ENCODE peak calls at places on chromosomes 3 and 15, in five cellular contexts. D, R, T, N and V are unnamed samples. For H3K9me3 and H3K4me1, the result is how much of the 10 kb centered on the place peaks cover.

GRCh38 chr3:161028485-161029018 is 76.6 kb downstream of the B3GALNT1 start:
- DNase-seq in D (no peak), R (no peak), T (no peak), N (no peak), V (no peak)

GRCh38 chr3:54125317-54125716 is 3.0 kb downstream of the CACNA2D3 start:
- DNase-seq in D (no peak), R (no peak), T (no peak), N (no peak), V (no peak)

GRCh38 chr15:56653787-56654186 is 79.5 kb downstream of the ZNF280D start:
- DNase-seq in D (no peak), R (no peak), T (no peak), N (no peak), V (no peak)

GRCh38 chr3:149576071-149576564 is 81.7 kb downstream of the WWTR1 start:
- DNase-seq in D (peak), R (peak), T (no peak), N (peak), V (no peak)

GRCh38 chr15:96870510-96871039 is 540.1 kb downstream of the NR2F2 start:
- DNase-seq in D (no peak), R (no peak), T (no peak), N (no peak), V (no peak)

GRCh38 chr3:102748646-102749045 is 313.8 kb downstream of the ZPLD1 start:
- DNase-seq in D (no peak), R (no peak), T (no peak), N (no peak), V (no peak)

GRCh38 chr3:15314276-15314675 is 18.1 kb downstream of the SH3BP5 start:
- DNase-seq in D (no peak), R (no peak), T (no peak), N (no peak), V (no peak)

GRCh38 chr15:80609512-80609946 is 85.6 kb upstream of the ABHD17C start:
- DNase-seq in D (no peak), R (peak), T (no peak), N (no peak), V (no peak)

GRCh38 chr15:59232476-59232875 is 25.8 kb downstream of the LDHAL6B start:
- DNase-seq in D (no peak), R (peak), T (no peak), N (peak), V (no peak)

GRCh38 chr3:98777801-98778220 is 14.7 kb downstream of the ST3GAL6 start:
- DNase-seq in D (no peak), R (peak), T (no peak), N (peak), V (no peak)

GRCh38 chr3:51353566-51354140 is 31.4 kb upstream of the MANF start:
- DNase-seq in D (no peak), R (peak), T (no peak), N (peak), V (no peak)

GRCh38 chr15:82649226-82649999 is 2.2 kb upstream of the CPEB1 start:
- DNase-seq in D (no peak), R (no peak), T (no peak), N (no peak), V (no peak)

GRCh38 chr3:66475386-66476020 is 25.3 kb downstream of the LRIG1 start:
- DNase-seq in D (no peak), R (no peak), T (no peak), N (no peak), V (no peak)

GRCh38 chr3:193053031-193053430 is 135.4 kb upstream of the MB21D2 start:
- DNase-seq in D (no peak), R (no peak), T (no peak), N (no peak), V (no peak)

GRCh38 chr3:73419179-73419803 is 205.4 kb downstream of the PDZRN3 start:
- DNase-seq in D (no peak), R (peak), T (no peak), N (peak), V (no peak)

GRCh38 chr3:73143821-73144237 is 82.4 kb downstream of the EBLN2 start:
- DNase-seq in D (no peak), R (no peak), T (no peak), N (no peak), V (no peak)

GRCh38 chr3:67558429-67558828 is 96.0 kb downstream of the SUCLG2 start:
- DNase-seq in D (no peak), R (peak), T (no peak), N (peak), V (no peak)

GRCh38 chr3:183197734-183198133 is 35.2 kb upstream of the LAMP3 start:
- DNase-seq in D (no peak), R (no peak), T (no peak), N (no peak), V (no peak)

GRCh38 chr3:125061170-125061569 is 5.4 kb upstream of the HEG1 start:
- DNase-seq in D (no peak), R (peak), T (no peak), N (peak), V (no peak)

GRCh38 chr3:90040554-90040953 is 933.1 kb downstream of the EPHA3 start:
- DNase-seq in D (no peak), R (no peak), T (no peak), N (no peak), V (no peak)

GRCh38 chr3:31275038-31275562 is 257.6 kb upstream of the STT3B start:
- DNase-seq in D (peak), R (peak), T (no peak), N (peak), V (no peak)

GRCh38 chr15:25245801-25246622 is 192.8 kb downstream of the UBE3A start:
- DNase-seq in D (no peak), R (no peak), T (peak), N (no peak), V (peak)
- H3K9me3 ChIP-seq in D (under half), R (under half), T (under half), N (half or more), V (under half)

GRCh38 chr15:35491999-35492398 is 54.0 kb downstream of the DPH6 start:
- DNase-seq in D (no peak), R (no peak), T (no peak), N (no peak), V (no peak)
- H3K27ac ChIP-seq in D (peak), R (no peak), T (no peak), N (no peak), V (no peak)

GRCh38 chr3:195196266-195196665 is 74.7 kb downstream of the XXYLT1 start:
- DNase-seq in D (no peak), R (peak), T (no peak), N (peak), V (no peak)
- H3K4me1 ChIP-seq in D (under half), R (under half), T (under half), N (under half), V (under half)

GRCh38 chr3:44729384-44729910 is at the start of gene ZNF501:
- DNase-seq in D (no peak), R (peak), T (peak), N (peak), V (peak)

GRCh38 chr3:44734646-44735168 is 5.3 kb downstream of the ZNF501 start:
- DNase-seq in D (no peak), R (peak), T (no peak), N (no peak), V (no peak)
- H3K9me3 ChIP-seq in D (half or more), R (under half), T (under half), N (half or more), V (half or more)

DNA sequence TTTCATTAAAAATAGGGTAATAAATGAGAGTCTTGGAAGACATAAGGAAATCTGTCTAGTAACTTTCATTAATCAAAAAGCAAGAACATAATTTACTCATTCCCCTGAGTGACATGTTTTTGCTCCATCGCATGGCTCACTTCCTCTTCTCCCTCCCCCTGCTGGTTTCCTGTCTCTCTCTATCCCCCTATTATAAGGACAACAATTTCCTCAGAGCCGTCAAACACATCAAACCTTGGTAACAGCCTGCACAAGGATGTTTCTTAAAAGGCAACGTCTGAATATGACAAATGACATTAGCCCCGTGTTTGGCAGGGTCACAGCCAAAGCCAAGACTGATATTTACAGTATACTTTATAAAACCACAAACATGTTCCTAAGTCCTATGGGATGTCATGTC is 1149.6 kb downstream of the IGSF11 start:
- DNase-seq in D (no peak), R (peak), T (no peak), N (no peak), V (no peak)
- H3K27ac ChIP-seq in D (no peak), R (no peak), T (no peak), N (no peak), V (no peak)

DNA sequence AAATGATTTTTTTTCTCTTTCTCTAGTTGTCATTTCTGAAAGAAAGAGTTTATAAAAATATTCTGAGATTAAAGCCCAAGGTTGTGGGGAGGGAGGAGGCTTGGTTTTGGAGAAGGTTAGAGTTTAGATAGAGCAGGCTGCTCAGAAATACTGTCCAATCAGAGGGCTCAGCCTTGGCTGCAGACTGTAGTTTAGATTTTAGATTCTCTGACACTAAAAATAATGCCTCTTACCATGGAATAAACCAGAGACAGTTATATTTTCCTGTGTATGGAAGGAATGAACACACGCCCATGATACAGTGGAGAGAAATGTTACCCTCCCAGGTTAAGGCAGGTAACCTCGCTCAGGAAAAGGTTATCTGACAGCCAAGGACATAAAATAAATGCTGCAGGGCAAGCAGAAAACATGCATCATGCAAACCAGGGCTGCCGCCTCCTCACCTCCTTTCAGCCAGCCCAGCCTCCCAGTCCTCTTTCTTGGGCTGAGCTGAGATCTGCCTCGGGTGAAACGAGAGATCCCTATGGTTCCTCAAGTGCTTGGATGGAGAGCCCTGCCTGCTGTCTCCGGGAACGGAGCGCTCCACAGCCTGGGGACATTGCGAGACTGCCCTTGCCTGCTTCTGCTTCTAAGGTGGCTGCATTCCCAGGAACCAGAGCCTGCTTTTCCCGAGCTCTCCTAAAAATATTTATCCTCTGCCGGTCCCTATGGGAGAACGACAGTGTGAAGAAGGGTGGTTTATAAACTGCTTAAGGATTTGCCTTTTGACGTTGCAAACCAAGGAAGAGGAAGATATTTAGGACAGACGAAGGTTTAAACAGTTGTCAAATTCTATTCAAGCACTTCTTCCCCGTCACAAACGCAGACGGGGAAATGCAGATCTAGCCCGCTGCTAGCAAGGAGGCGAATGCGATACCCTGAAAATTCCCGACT is 825 bp downstream of the NCEH1 start:
- DNase-seq in D (no peak), R (peak), T (peak), N (peak), V (peak)
- H3K4me1 ChIP-seq in D (under half), R (under half), T (under half), N (under half), V (under half)

DNA sequence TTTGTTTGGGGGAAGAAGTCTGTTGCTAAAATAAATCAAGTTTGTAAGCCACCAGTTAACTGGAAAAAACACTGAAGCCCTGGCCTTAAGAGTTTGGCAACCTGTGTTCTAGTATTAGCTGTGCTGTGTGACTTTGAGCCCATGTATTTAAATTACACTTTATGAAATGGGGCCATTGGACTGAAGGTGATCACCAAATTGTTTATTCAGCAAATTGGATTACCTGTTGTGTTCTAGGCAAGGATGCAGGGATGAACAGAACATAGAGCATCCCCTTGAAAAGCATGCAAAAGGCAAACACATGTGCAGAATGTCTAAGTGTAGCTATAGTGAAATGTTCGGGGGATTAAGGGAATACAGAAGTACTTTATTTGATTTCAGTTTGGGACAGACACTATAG is 54.6 kb downstream of the TMOD3 start:
- DNase-seq in D (no peak), R (no peak), T (no peak), N (no peak), V (no peak)
- H3K9me3 ChIP-seq in D (under half), R (under half), T (under half), N (under half), V (under half)

GRCh38 chr15:71336671-71337070 is 221.4 kb downstream of the THSD4 start:
- DNase-seq in D (no peak), R (no peak), T (no peak), N (no peak), V (no peak)

GRCh38 chr15:71333839-71334238 is 218.6 kb downstream of the THSD4 start:
- DNase-seq in D (no peak), R (peak), T (no peak), N (peak), V (no peak)

GRCh38 chr15:71334434-71334833 is 219.2 kb downstream of the THSD4 start:
- DNase-seq in D (no peak), R (no peak), T (no peak), N (no peak), V (no peak)

GRCh38 chr15:71335591-71335990 is 220.3 kb downstream of the THSD4 start:
- DNase-seq in D (no peak), R (peak), T (no peak), N (peak), V (no peak)

DNA sequence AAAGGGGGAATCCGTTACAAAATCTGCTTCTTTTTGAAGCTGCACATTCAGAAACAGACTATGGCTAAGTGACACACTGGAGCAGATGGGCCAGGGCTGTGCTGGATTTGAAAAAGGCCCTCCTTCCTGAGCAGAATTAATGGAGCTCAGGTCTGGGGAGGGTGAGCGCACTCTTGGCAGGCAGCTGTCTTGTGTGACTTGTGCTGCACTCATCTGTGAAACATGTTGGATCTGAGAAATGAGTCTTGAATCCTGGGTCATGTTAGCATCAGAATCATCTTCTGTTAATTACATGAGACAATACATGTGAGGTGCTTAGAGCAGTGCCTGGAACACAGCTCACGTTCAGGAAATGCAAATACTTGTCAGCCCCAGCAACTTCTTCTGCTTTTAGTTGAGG is 219.6 kb downstream of the THSD4 start:
- DNase-seq in D (no peak), R (no peak), T (no peak), N (peak), V (no peak)
- H3K27ac ChIP-seq in D (no peak), R (peak), T (no peak), N (peak), V (no peak)

GRCh38 chr3:63976166-63976861 is 47.0 kb downstream of the PSMD6 start:
- DNase-seq in D (no peak), R (peak), T (no peak), N (peak), V (no peak)
- H3K4me1 ChIP-seq in D (under half), R (under half), T (half or more), N (under half), V (half or more)

GRCh38 chr15:99386429-99386828 is 135.1 kb downstream of the LRRC28 start:
- DNase-seq in D (no peak), R (no peak), T (no peak), N (no peak), V (no peak)

GRCh38 chr15:99390667-99391066 is 139.4 kb downstream of the LRRC28 start:
- DNase-seq in D (no peak), R (no peak), T (no peak), N (no peak), V (no peak)

GRCh38 chr15:99384992-99385669 is 133.8 kb downstream of the LRRC28 start:
- DNase-seq in D (no peak), R (no peak), T (no peak), N (no peak), V (no peak)

GRCh38 chr15:99385865-99386264 is 134.6 kb downstream of the LRRC28 start:
- DNase-seq in D (no peak), R (peak), T (no peak), N (peak), V (no peak)

DNA sequence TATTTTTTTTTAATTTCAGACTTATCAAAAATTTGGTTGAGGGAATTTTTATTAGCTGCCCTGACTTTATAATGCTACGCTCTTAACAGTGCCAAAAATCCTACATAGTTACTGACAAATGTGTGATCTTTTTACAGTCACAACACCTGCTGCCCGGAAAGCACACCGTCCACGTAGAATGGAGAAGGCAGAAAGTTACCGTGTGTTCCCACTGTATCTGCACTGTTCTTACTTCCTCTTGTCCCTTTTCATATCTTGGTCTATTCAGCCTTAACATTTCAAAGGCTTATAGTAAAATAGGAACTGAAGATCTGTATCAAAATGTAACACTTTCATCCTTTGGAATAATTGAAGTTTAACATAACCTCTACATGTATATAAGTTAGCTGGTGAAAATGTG is 136.5 kb downstream of the LRRC28 start:
- DNase-seq in D (no peak), R (no peak), T (no peak), N (no peak), V (no peak)
- H3K9me3 ChIP-seq in D (under half), R (under half), T (under half), N (under half), V (under half)